ENCODE peak calls at places on chromosomes 3 and 15, in seven cellular contexts. V is breast epithelium, W is stomach, Z is body of pancreas, M is HCT116, O is testis, S is IMR-90. G is an unnamed sample.

GRCh38 chr3:172034786-172035685 is 4.3 kb upstream of the FNDC3B start:
- DNase-seq in O (no peak), Z (no peak), W (no peak), V (no peak), S (peak; percentile 33), M (peak; percentile 37), G (no peak)

GRCh38 chr15:59353994-59354951 is 18.4 kb downstream of the MYO1E start:
- DNase-seq in V (no peak), W (no peak), O (no peak), Z (no peak), S (no peak), M (no peak), G (no peak)

GRCh38 chr3:88231632-88232031 is 81.9 kb downstream of the C3orf38 start:
- DNase-seq in S (no peak), Z (no peak), M (no peak), O (no peak), W (no peak), V (no peak), G (no peak)

GRCh38 chr3:46278816-46279672 is 36.8 kb downstream of the CCR3 start:
- DNase-seq in M (no peak), Z (no peak), W (no peak), S (no peak), O (no peak), V (no peak), G (no peak)

GRCh38 chr15:61890106-61890505 is 170.1 kb downstream of the VPS13C start:
- DNase-seq in Z (no peak), S (no peak), O (no peak), M (no peak), V (no peak), W (no peak), G (no peak)

GRCh38 chr15:62880278-62880677 is 162.3 kb upstream of the TPM1 start:
- DNase-seq in M (no peak), V (no peak), S (peak; percentile 37), Z (no peak), W (no peak), O (no peak), G (no peak)

GRCh38 chr15:63405683-63406456 is 24.2 kb upstream of the CA12 start:
- DNase-seq in Z (no peak), M (no peak), W (no peak), S (no peak), V (no peak), O (no peak), G (no peak)

GRCh38 chr15:100005715-100006114 is 272.5 kb upstream of the LYSMD4 start:
- DNase-seq in S (no peak), O (no peak), M (no peak), V (no peak), W (no peak), Z (no peak), G (no peak)

GRCh38 chr3:64945171-64945684 is 257.4 kb upstream of the ADAMTS9 start:
- DNase-seq in M (no peak), W (no peak), Z (no peak), V (no peak), S (no peak), O (peak; percentile 35), G (no peak)

GRCh38 chr15:60074181-60074885 is 70.2 kb downstream of the FOXB1 start:
- DNase-seq in Z (no peak), V (no peak), M (no peak), O (no peak), S (peak; percentile 18), W (peak; percentile 66), G (no peak)

GRCh38 chr15:89203705-89204273 is 17.6 kb downstream of the RLBP1 start:
- DNase-seq in O (no peak), V (no peak), S (no peak), W (no peak), Z (no peak), M (no peak), G (no peak)

GRCh38 chr15:63088532-63089245 is 33.0 kb upstream of the LACTB start:
- DNase-seq in V (no peak), S (no peak), W (no peak), Z (no peak), M (no peak), O (no peak), G (no peak)

GRCh38 chr3:83946045-83946444 is 1012.7 kb upstream of the CADM2 start:
- DNase-seq in Z (no peak), W (no peak), M (no peak), O (no peak), S (no peak), V (no peak), G (no peak)

GRCh38 chr15:100334456-100334855 is 7.3 kb downstream of the ADAMTS17 start:
- DNase-seq in W (no peak), O (no peak), M (no peak), S (no peak), V (no peak), Z (no peak), G (peak; percentile 61)

GRCh38 chr3:65146149-65146548 is 458.3 kb upstream of the ADAMTS9 start:
- DNase-seq in V (peak; percentile 20), W (no peak), O (no peak), M (no peak), S (no peak), Z (peak; percentile 31), G (no peak)

GRCh38 chr15:28096720-28097431 is 2.2 kb downstream of the OCA2 start:
- DNase-seq in W (no peak), S (no peak), V (peak; percentile 16), Z (no peak), O (no peak), M (no peak), G (peak; percentile 79)

GRCh38 chr15:100249096-100249815 is 92.5 kb downstream of the ADAMTS17 start:
- DNase-seq in W (peak; percentile 18), Z (no peak), S (no peak), V (no peak), M (no peak), O (peak; percentile 7), G (peak; percentile 62)

GRCh38 chr3:71629289-71630252 is 46.0 kb upstream of the FOXP1 start:
- DNase-seq in S (peak; percentile 64), M (no peak), O (peak; percentile 25), V (no peak), W (no peak), Z (no peak), G (no peak)

GRCh38 chr15:42157981-42158765 is 1.7 kb upstream of the PLA2G4F start:
- DNase-seq in V (no peak), S (peak; percentile 80), W (peak; percentile 11), O (no peak), Z (no peak), M (no peak), G (no peak)

GRCh38 chr15:87033056-87033455 is 953.4 kb downstream of the AGBL1 start:
- DNase-seq in O (no peak), M (no peak), V (no peak), Z (no peak), W (no peak), S (no peak), G (no peak)

GRCh38 chr15:58474741-58475323 is 43.0 kb downstream of the LIPC start:
- DNase-seq in M (no peak), S (no peak), Z (no peak), W (no peak), V (no peak), O (no peak), G (no peak)

DNA sequence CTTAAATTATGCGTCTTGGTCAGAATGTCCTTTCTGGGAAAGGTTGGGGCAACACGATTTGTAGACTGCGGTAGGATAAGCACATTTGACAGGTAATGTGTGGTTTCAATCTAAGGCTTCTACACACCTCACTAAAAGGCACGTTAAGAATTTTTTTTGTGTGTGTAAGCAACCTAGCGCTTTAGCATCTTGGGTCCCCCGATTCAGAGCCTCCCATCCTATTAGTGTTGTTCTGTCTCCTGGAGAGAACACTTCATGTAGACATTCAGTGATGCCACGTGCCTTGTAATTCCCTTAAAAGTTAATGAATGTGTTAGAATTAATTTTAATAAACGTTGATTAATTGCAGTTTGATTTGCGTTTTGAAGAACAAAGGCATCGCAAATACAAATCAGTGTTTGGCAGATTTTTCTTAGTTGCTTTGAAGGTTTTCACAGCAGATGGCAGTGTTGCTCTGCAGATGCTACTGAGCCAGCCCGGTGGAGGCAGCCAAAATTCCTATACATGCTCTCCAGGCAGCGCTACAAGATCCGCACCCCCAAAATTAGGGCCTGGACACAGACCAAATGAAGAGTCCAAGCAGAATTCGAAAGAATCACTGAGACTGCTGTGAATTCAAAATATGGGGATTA is 63.5 kb downstream of the OTOL1 start:
- DNase-seq in Z (peak; percentile 12), M (peak; percentile 37), W (peak; percentile 28), S (peak; percentile 7), O (peak; percentile 66), V (no peak), G (no peak)
- TF ChIP-seq CTCF in Z (peak; percentile 23), M (peak; percentile 62), W (no peak), S (peak; percentile 54), O (peak; percentile 35), V (no peak), G (peak; percentile 35)

GRCh38 chr3:14286887-14287496 is 108.4 kb downstream of the LSM3 start:
- DNase-seq in S (no peak), Z (no peak), W (no peak), O (no peak), M (no peak), V (no peak), G (no peak)
- H3K4me1 ChIP-seq in S (peaks cover 8% of the 10 kb centered on the region), Z (peaks cover 14% of the 10 kb centered on the region), W (no peaks in the 10 kb centered on the region), O (peaks cover 11% of the 10 kb centered on the region), M (no peaks in the 10 kb centered on the region), V (no peaks in the 10 kb centered on the region), G (peaks cover 31% of the 10 kb centered on the region)

GRCh38 chr3:128496602-128497304 is 3.8 kb upstream of the GATA2 start:
- DNase-seq in W (no peak), O (peak; percentile 54), Z (no peak), V (no peak), M (no peak), S (no peak), G (peak; percentile 91)

GRCh38 chr3:128496019-128496601 is 3.1 kb upstream of the GATA2 start:
- DNase-seq in S (no peak), V (no peak), O (peak; percentile 14), Z (no peak), W (no peak), M (no peak), G (no peak)

GRCh38 chr3:128498127-128498626 is 5.2 kb upstream of the GATA2 start:
- DNase-seq in W (no peak), O (peak; percentile 9), S (no peak), M (no peak), Z (no peak), V (no peak), G (peak; percentile 79)

GRCh38 chr3:128498901-128499530 is 6.0 kb upstream of the GATA2 start:
- DNase-seq in O (peak; percentile 4), S (no peak), W (no peak), Z (no peak), M (no peak), V (no peak), G (peak; percentile 85)

GRCh38 chr3:128497305-128498126 is 4.5 kb upstream of the GATA2 start:
- DNase-seq in S (no peak), Z (peak; percentile 79), W (peak; percentile 75), M (no peak), O (peak; percentile 75), V (no peak), G (no peak)
- TF ChIP-seq POLR2A in S (no peak), Z (no peak), W (no peak), M (no peak), O (no peak), V (no peak), G (no peak)

DNA sequence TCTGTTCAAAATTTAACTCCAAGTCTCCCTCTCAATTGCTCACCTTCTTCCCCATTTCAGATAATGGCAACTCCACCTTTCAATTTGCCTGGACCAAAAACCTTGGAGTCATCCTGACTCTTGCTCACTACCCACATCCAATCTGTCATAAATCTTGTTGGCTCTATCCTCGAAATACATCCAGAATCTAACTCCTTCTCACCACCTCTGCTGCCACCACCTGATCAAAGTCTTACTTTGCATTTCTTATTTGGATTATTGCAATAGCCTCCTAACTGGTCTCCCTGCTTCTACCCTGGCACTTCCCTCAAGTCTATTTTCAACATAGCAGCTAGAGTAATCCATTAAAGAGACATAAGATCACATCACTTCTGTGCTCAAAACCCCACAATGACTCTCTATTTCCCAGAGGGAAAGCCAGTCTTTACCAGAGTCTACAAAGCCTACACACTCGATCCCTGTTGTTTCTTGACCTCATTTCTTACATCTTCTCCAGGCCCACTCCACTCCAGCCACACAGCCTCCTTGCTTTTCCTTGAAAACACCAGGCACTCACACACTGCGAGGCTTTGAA is 86.6 kb downstream of the GPR156 start:
- DNase-seq in S (peak; percentile 41), V (no peak), M (peak; percentile 8), O (no peak), W (no peak), Z (no peak), G (no peak)
- TF ChIP-seq CTCF in S (peak; percentile 45), V (no peak), M (peak; percentile 4), O (no peak), W (no peak), Z (peak; percentile 40), G (no peak)